ENCODE peak calls at places on chromosomes 2 and 18, in ten cellular contexts. O is colonic mucosa, R is A549, Q is BJ, W is endodermal cell, T is HCT116, D is cardiac fibroblast, Z is thoracic aorta, I is psoas muscle, C is PC-9. M is an unnamed sample.
A peak's percentile ranks its signal among the peaks of the same experiment; 100 is the strongest.

GRCh38 chr2:49860834-49861233 is 706.5 kb upstream of the FSHR start:
- DNase-seq in O (no peak), R (no peak), Q (no peak), W (no peak), T (no peak), D (no peak), Z (no peak), I (no peak), C (no peak), M (no peak)

GRCh38 chr2:37809525-37809924 is 115.6 kb upstream of the RMDN2 start:
- DNase-seq in O (no peak), R (peak; percentile 37), Q (no peak), W (peak; percentile 72), T (peak; percentile 12), D (peak; percentile 79), Z (no peak), I (no peak), C (no peak), M (no peak)

GRCh38 chr2:127531133-127531709 is 4.3 kb upstream of the MYO7B start:
- DNase-seq in O (no peak), R (no peak), Q (no peak), W (no peak), T (no peak), D (no peak), Z (no peak), I (no peak), C (peak; percentile 37), M (no peak)

GRCh38 chr2:149431337-149431736 is 101.0 kb downstream of the LYPD6 start:
- DNase-seq in O (no peak), R (no peak), Q (peak; percentile 12), W (no peak), T (no peak), D (no peak), Z (no peak), I (no peak), C (peak; percentile 48), M (no peak)

GRCh38 chr18:21450913-21451312 is 149.6 kb downstream of the ESCO1 start:
- DNase-seq in O (no peak), R (no peak), Q (no peak), W (no peak), T (no peak), D (no peak), Z (no peak), I (no peak), C (no peak), M (no peak)

GRCh38 chr2:149743842-149744468 is 156.4 kb upstream of the MMADHC start:
- DNase-seq in O (no peak), R (peak; percentile 57), Q (peak; percentile 90), W (no peak), T (no peak), D (peak; percentile 94), Z (no peak), I (no peak), C (no peak), M (no peak)

GRCh38 chr18:32920796-32921787 is 148.3 kb upstream of the KLHL14 start:
- DNase-seq in O (no peak), R (peak; percentile 42), Q (no peak), W (no peak), T (no peak), D (peak; percentile 96), Z (no peak), I (no peak), C (peak; percentile 38), M (no peak)

GRCh38 chr2:117832905-117833613 is 18.6 kb downstream of the DDX18 start:
- DNase-seq in O (no peak), R (peak; percentile 5), Q (no peak), W (peak; percentile 84), T (no peak), D (peak; percentile 50), Z (no peak), I (no peak), C (peak; percentile 34), M (no peak)

GRCh38 chr2:160377204-160377995 is 116.2 kb downstream of the RBMS1 start:
- DNase-seq in O (no peak), R (no peak), Q (no peak), W (peak; percentile 58), T (no peak), D (peak; percentile 54), Z (no peak), I (no peak), C (no peak), M (no peak)
- TF ChIP-seq CTCF in O (no peak), R (peak; percentile 44), Q (no peak), W (peak; percentile 58), T (peak; percentile 38), D (peak; percentile 6), Z (no peak), I (peak; percentile 5), C (no peak), M (no peak)

GRCh38 chr18:2894841-2895370 is 48.1 kb downstream of the EMILIN2 start:
- DNase-seq in O (no peak), R (no peak), Q (no peak), W (peak; percentile 49), T (no peak), D (no peak), Z (no peak), I (no peak), C (no peak), M (no peak)

GRCh38 chr18:2893056-2893455 is 46.2 kb downstream of the EMILIN2 start:
- DNase-seq in O (no peak), R (no peak), Q (no peak), W (no peak), T (no peak), D (no peak), Z (no peak), I (no peak), C (no peak), M (no peak)

GRCh38 chr18:2895391-2895790 is 48.6 kb downstream of the EMILIN2 start:
- DNase-seq in O (no peak), R (no peak), Q (no peak), W (peak; percentile 45), T (no peak), D (no peak), Z (no peak), I (no peak), C (no peak), M (no peak)

GRCh38 chr18:2893676-2894075 is 46.9 kb downstream of the EMILIN2 start:
- DNase-seq in O (no peak), R (no peak), Q (no peak), W (no peak), T (no peak), D (no peak), Z (no peak), I (no peak), C (no peak), M (no peak)

DNA sequence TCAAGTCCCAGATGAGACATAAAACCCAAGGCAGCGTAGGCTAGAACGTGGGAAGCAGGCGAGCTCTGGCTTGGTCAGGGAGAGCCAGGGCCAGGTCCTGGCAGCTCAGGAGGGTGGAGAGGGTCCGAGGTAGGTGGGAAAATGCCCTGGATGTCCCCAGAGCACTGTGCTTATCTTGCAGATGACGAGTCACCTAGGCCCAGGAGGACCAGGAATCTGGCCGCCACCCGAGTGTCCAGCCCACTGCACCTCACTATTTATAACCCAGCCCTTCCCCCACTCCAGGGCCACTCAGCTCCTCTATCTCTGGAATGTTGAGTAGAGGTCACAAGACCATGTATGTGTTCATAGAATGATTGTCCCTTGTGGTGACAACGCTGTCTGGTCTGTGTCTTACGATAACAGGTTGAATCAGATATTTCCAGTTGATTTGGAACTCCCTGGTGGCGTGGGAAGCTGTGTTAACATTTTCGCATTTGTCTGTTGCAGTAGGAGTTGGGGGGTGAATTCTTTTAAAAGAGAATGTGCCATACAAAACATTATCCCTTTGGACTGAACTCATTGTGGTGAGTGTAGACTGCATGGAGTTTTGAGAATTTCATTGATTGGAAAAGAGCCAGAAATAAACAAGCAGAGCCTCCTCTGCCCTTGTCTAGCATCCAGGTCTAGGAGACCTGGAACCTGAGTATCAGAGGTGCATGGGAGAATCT is 47.5 kb downstream of the EMILIN2 start:
- DNase-seq in O (no peak), R (no peak), Q (no peak), W (no peak), T (no peak), D (no peak), Z (no peak), I (no peak), C (no peak), M (no peak)
- H3K4me3 ChIP-seq in O (no peak overlapping the region), R (no peak overlapping the region), Q (no peak overlapping the region), W (peak overlapping the region; percentile 24), T (no peak overlapping the region), D (no peak overlapping the region), Z (no peak overlapping the region), I (no peak overlapping the region), C (no peak overlapping the region), M (no peak overlapping the region)

DNA sequence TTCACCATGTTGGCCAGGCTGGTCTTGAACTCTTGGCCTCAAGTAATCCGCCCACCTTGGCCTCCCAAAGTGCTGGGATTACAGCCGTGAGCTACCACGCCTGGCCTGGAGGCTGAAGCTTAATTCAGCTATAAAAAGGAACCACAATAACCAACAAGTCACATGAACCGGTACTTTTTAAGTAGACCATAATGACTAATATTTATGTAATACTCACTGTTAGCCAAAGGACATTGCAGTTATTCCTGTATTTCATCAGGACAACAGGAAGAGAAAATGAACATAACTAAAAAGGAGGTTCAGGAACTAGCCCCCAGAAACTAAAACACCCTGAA is 49.0 kb upstream of the TMEM87B start:
- DNase-seq in O (no peak), R (no peak), Q (peak; percentile 19), W (no peak), T (no peak), D (peak; percentile 79), Z (no peak), I (no peak), C (peak; percentile 78), M (no peak)
- TF ChIP-seq CTCF in O (no peak), R (no peak), Q (no peak), W (no peak), T (no peak), D (no peak), Z (no peak), I (no peak), C (no peak), M (no peak)

GRCh38 chr2:9547272-9547991 is 8.2 kb downstream of the ADAM17 start:
- DNase-seq in O (no peak), R (no peak), Q (no peak), W (no peak), T (no peak), D (peak; percentile 65), Z (no peak), I (no peak), C (no peak), M (no peak)

GRCh38 chr2:9549420-9549819 is 6.2 kb downstream of the ADAM17 start:
- DNase-seq in O (no peak), R (no peak), Q (no peak), W (no peak), T (no peak), D (no peak), Z (no peak), I (no peak), C (no peak), M (peak; percentile 59)

GRCh38 chr2:9552491-9553178 is 3.0 kb downstream of the ADAM17 start:
- DNase-seq in O (no peak), R (peak; percentile 78), Q (no peak), W (no peak), T (no peak), D (peak; percentile 91), Z (no peak), I (no peak), C (peak; percentile 93), M (peak; percentile 62)

GRCh38 chr2:9545502-9545901 is 10.1 kb downstream of the ADAM17 start:
- DNase-seq in O (no peak), R (no peak), Q (no peak), W (no peak), T (no peak), D (no peak), Z (no peak), I (no peak), C (no peak), M (no peak)

DNA sequence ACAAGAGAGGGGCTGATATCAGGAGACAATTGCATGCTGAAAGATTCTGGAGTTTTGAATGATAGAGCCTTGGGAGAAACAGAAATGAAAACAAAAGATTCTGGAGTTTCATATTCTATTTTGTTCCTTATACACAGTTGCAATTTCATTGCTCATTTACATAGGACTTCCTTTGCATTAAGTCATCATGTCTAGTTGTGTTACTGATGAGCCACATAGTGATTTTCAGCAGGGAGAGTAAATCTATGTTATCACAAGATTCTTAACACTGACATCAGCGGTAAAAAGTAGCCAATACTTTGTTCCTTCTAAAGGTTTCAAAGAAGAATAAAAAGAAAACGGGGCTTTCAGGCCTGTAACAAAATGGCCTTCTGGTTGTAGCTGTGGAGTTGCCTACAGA is 7.1 kb downstream of the ADAM17 start:
- DNase-seq in O (no peak), R (no peak), Q (no peak), W (no peak), T (no peak), D (peak; percentile 66), Z (no peak), I (no peak), C (no peak), M (peak; percentile 73)
- H3K4me3 ChIP-seq in O (no peak overlapping the region), R (no peak overlapping the region), Q (no peak overlapping the region), W (no peak overlapping the region), T (no peak overlapping the region), D (no peak overlapping the region), Z (no peak overlapping the region), I (no peak overlapping the region), C (no peak overlapping the region), M (peak overlapping the region; percentile 61)